ENCODE peak calls at places on chromosomes 1 and 21, in ten cellular contexts. X is uterus, T is HCT116, K is cardiac muscle cell, Z is heart right ventricle, U is neuronal stem cell, W is aorta, V is mammary epithelial cell, B is lung, H is thyroid gland. E is an unnamed sample. For H3K4me1, the result is how much of the 10 kb centered on the place peaks cover.

GRCh38 chr1:178091986-178092745 is 1.7 kb upstream of the RASAL2 start:
- DNase-seq in Z (no peak), V (peak), X (no peak), U (no peak), B (no peak), T (no peak), W (no peak), H (no peak), K (peak), E (no peak)

GRCh38 chr1:57360846-57361407 is 62.9 kb downstream of the DAB1 start:
- DNase-seq in B (no peak), U (no peak), H (no peak), X (no peak), Z (no peak), K (no peak), W (no peak), T (no peak), V (no peak), E (no peak)

GRCh38 chr1:44405041-44405803 is at the start of gene RNF220:
- DNase-seq in V (peak), W (no peak), Z (peak), X (no peak), K (peak), T (peak), B (peak), U (peak), H (peak), E (no peak)

GRCh38 chr1:17405898-17406759 is 33.3 kb downstream of the RCC2 start:
- DNase-seq in K (peak), B (peak), V (peak), H (peak), X (peak), U (peak), W (peak), Z (peak), T (peak), E (no peak)

GRCh38 chr1:184418955-184419733 is 32.3 kb downstream of the C1orf21 start:
- DNase-seq in K (no peak), X (no peak), V (peak), Z (no peak), B (no peak), U (no peak), H (no peak), T (no peak), W (no peak), E (no peak)

GRCh38 chr21:33041981-33042380 is 16.2 kb downstream of the OLIG2 start:
- DNase-seq in H (no peak), V (no peak), X (no peak), T (no peak), U (no peak), W (no peak), K (no peak), B (no peak), Z (no peak), E (no peak)

GRCh38 chr1:151728151-151728711 is 6.9 kb downstream of the RIIAD1 start:
- DNase-seq in U (no peak), B (no peak), V (no peak), H (no peak), K (peak), Z (no peak), W (no peak), X (peak), T (no peak), E (no peak)

GRCh38 chr1:172723251-172723650 is 64.3 kb downstream of the FASLG start:
- DNase-seq in X (no peak), U (no peak), Z (no peak), V (no peak), W (no peak), B (no peak), T (no peak), H (no peak), K (peak), E (no peak)

GRCh38 chr1:179217943-179218507 is 11.5 kb downstream of the ABL2 start:
- DNase-seq in X (no peak), U (no peak), B (no peak), V (no peak), Z (no peak), K (peak), H (no peak), T (no peak), W (no peak), E (no peak)

GRCh38 chr21:31566061-31566460 is 93.4 kb upstream of the SOD1 start:
- DNase-seq in V (no peak), W (no peak), X (no peak), Z (no peak), K (peak), B (no peak), H (no peak), T (no peak), U (no peak), E (no peak)

GRCh38 chr21:45433301-45433700 is 28.3 kb downstream of the COL18A1 start:
- DNase-seq in U (no peak), T (no peak), K (no peak), H (peak), B (no peak), W (no peak), V (no peak), Z (no peak), X (no peak), E (no peak)

GRCh38 chr1:181189691-181190361 is 101.3 kb downstream of the IER5 start:
- DNase-seq in K (peak), H (peak), Z (peak), U (peak), B (peak), V (peak), W (peak), T (peak), X (peak), E (no peak)

GRCh38 chr1:174626031-174627020 is 178.6 kb downstream of the GPR52 start:
- DNase-seq in H (no peak), Z (no peak), V (peak), X (no peak), U (no peak), K (no peak), B (no peak), T (peak), W (no peak), E (no peak)

GRCh38 chr1:94425821-94426484 is 7.8 kb downstream of the ABCD3 start:
- DNase-seq in T (no peak), W (no peak), U (no peak), Z (no peak), H (no peak), V (no peak), K (no peak), X (no peak), B (no peak), E (no peak)

GRCh38 chr21:32403201-32403701 is 9.3 kb upstream of the EVA1C start:
- DNase-seq in T (no peak), V (peak), U (peak), K (peak), W (peak), H (peak), Z (peak), X (peak), B (peak), E (no peak)

GRCh38 chr1:150764617-150765090 is 924 bp downstream of the CTSS start:
- DNase-seq in Z (no peak), B (no peak), U (no peak), W (no peak), V (peak), X (no peak), H (no peak), K (peak), T (no peak), E (no peak)

GRCh38 chr1:65694933-65695332 is 97.8 kb upstream of the PDE4B start:
- DNase-seq in W (no peak), T (no peak), Z (no peak), V (no peak), K (no peak), H (no peak), U (no peak), B (no peak), X (no peak), E (no peak)

GRCh38 chr1:215321802-215322201 is 239.3 kb downstream of the KCNK2 start:
- DNase-seq in Z (no peak), X (no peak), K (no peak), V (peak), U (no peak), H (no peak), W (no peak), B (no peak), T (no peak), E (no peak)
- H3K4me1 ChIP-seq in Z (under half), X (under half), K (under half), V (under half), U (under half), H (under half), W (under half), B (under half), T (under half), E (under half)

DNA sequence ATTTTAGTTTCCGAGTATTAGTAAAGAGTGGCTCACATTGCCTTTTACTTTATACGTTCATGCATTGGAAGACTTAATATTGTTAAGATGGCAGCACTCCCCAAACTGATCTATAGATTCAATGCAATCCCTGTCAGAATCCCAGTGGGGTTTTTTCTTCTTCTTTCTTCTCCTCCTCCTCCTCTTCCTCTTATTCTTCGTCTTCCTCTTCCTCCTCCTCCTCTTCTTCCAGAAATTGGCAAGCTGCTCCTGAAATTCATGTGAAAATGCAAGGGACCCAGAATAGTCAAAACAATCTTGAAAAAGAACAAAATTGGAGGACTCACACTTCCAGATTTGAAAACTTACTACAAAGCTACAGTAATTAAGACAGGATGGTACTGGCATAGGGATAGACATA is 23.2 kb upstream of the MACF1 start:
- DNase-seq in U (no peak), T (no peak), K (no peak), H (no peak), B (no peak), X (no peak), V (no peak), Z (no peak), W (no peak), E (no peak)
- H3K4me1 ChIP-seq in U (under half), T (half or more), K (under half), H (half or more), B (under half), X (under half), V (half or more), Z (under half), W (under half), E (under half)

GRCh38 chr1:33610864-33611455 is 138.5 kb downstream of the ZSCAN20 start:
- DNase-seq in H (no peak), V (no peak), T (no peak), Z (no peak), U (no peak), B (peak), K (no peak), X (no peak), W (no peak), E (no peak)
- H3K4me1 ChIP-seq in H (under half), V (under half), T (under half), Z (under half), U (under half), B (under half), K (under half), X (under half), W (under half), E (under half)

GRCh38 chr1:118949317-118949716 is 38.8 kb downstream of the TBX15 start:
- DNase-seq in H (no peak), U (no peak), T (no peak), K (peak), V (no peak), X (no peak), B (no peak), Z (no peak), W (no peak), E (peak)

GRCh38 chr1:118947003-118947765 is 41.0 kb downstream of the TBX15 start:
- DNase-seq in U (no peak), Z (no peak), H (no peak), B (no peak), W (no peak), X (no peak), K (no peak), T (no peak), V (peak), E (peak)

GRCh38 chr1:118947790-118948189 is 40.4 kb downstream of the TBX15 start:
- DNase-seq in K (peak), Z (no peak), H (no peak), X (no peak), U (no peak), V (peak), T (no peak), W (no peak), B (no peak), E (no peak)

GRCh38 chr1:118948351-118948750 is 39.8 kb downstream of the TBX15 start:
- DNase-seq in T (no peak), X (no peak), B (no peak), V (no peak), H (no peak), K (no peak), W (no peak), Z (no peak), U (no peak), E (no peak)

DNA sequence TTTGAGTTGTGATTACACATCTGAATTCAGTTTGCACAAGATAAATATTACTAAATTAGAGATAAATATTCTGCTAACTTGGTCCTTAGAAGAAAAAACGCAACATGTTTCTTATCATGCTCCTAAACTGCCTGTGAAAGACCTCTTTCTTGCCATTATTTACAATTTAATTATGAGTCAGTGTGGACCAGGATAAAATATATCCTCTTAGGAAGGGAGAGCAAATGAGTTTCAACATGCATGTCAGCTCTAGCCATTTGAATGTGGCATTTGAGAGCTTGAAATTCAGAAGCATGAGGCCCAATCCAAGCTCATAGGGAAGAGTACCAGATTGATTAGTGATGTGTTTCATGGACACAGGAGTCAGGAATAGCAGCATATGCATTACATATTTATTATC is 39.3 kb downstream of the TBX15 start:
- DNase-seq in K (no peak), Z (no peak), H (no peak), T (no peak), V (no peak), W (no peak), X (no peak), U (no peak), B (no peak), E (no peak)
- H3K4me1 ChIP-seq in K (under half), Z (under half), H (under half), T (under half), V (under half), W (under half), X (under half), U (under half), B (under half), E (half or more)

GRCh38 chr1:2570261-2570794 is 14.2 kb downstream of the TNFRSF14 start:
- DNase-seq in T (no peak), Z (no peak), X (no peak), B (no peak), U (no peak), V (no peak), W (no peak), H (no peak), K (no peak), E (no peak)

GRCh38 chr1:2574350-2574749 is 12.2 kb upstream of the PRXL2B start:
- DNase-seq in Z (no peak), V (no peak), H (no peak), X (no peak), K (no peak), U (no peak), T (no peak), W (no peak), B (no peak), E (no peak)

GRCh38 chr1:2573250-2573649 is 13.3 kb upstream of the PRXL2B start:
- DNase-seq in K (no peak), X (no peak), V (no peak), U (no peak), Z (no peak), T (no peak), H (no peak), W (no peak), B (no peak), E (no peak)

GRCh38 chr1:2569060-2569459 is 12.9 kb downstream of the TNFRSF14 start:
- DNase-seq in K (no peak), Z (no peak), H (peak), X (no peak), V (no peak), U (no peak), T (no peak), B (no peak), W (no peak), E (no peak)

GRCh38 chr1:2571348-2571747 is 15.2 kb downstream of the TNFRSF14 start:
- DNase-seq in U (no peak), H (no peak), K (no peak), V (no peak), B (no peak), W (no peak), T (no peak), X (no peak), Z (no peak), E (no peak)
- H3K4me1 ChIP-seq in U (under half), H (under half), K (under half), V (under half), B (under half), W (under half), T (under half), X (under half), Z (under half), E (under half)

GRCh38 chr1:46278807-46279206 is 24.6 kb downstream of the LRRC41 start:
- DNase-seq in W (no peak), B (no peak), X (peak), T (no peak), V (peak), U (no peak), K (no peak), H (peak), Z (no peak), E (no peak)

GRCh38 chr1:46277658-46278373 is 25.6 kb downstream of the LRRC41 start:
- DNase-seq in K (no peak), V (no peak), Z (no peak), B (no peak), H (peak), U (no peak), W (no peak), T (no peak), X (no peak), E (no peak)

GRCh38 chr1:46281021-46281420 is 22.4 kb downstream of the LRRC41 start:
- DNase-seq in X (no peak), B (no peak), U (no peak), V (no peak), H (no peak), W (no peak), K (no peak), Z (no peak), T (no peak), E (no peak)

GRCh38 chr1:46284597-46285564 is 18.5 kb downstream of the LRRC41 start:
- DNase-seq in U (no peak), B (no peak), H (no peak), K (no peak), Z (no peak), W (no peak), V (no peak), X (no peak), T (no peak), E (no peak)

DNA sequence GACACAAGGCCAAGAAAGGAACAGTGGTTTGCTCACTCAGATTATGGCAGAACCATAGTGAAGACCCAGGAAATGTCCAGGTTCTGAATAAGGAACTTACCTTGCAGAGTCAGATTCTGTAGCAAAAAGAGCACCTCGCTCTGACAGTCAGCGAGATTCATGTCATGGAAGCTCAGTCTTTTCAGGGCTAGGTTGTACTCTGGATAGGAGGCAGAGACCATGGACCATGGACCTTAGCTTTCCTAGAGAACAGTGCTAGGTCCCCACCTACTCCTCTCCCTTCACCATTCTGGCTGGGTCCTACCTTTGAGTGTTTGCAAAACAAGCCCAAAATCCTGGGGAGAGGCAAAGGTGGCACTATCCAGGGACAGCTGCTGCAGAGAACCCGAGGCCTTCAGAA is 23.3 kb downstream of the LRRC41 start:
- DNase-seq in K (no peak), U (no peak), Z (no peak), W (no peak), V (no peak), T (no peak), X (no peak), H (no peak), B (no peak), E (no peak)
- H3K4me1 ChIP-seq in K (under half), U (under half), Z (under half), W (under half), V (under half), T (under half), X (under half), H (under half), B (under half), E (under half)

GRCh38 chr1:20322825-20323612 is 32.3 kb downstream of the VWA5B1 start:
- DNase-seq in B (no peak), K (peak), H (no peak), Z (no peak), U (no peak), X (no peak), V (no peak), T (no peak), W (peak), E (no peak)

GRCh38 chr1:20323613-20323920 is 32.9 kb downstream of the VWA5B1 start:
- DNase-seq in B (no peak), V (no peak), Z (no peak), X (no peak), H (no peak), W (peak), T (no peak), K (no peak), U (no peak), E (no peak)

GRCh38 chr1:20320734-20321133 is 30.1 kb downstream of the VWA5B1 start:
- DNase-seq in Z (no peak), W (no peak), U (no peak), T (no peak), K (no peak), B (no peak), X (no peak), V (no peak), H (no peak), E (no peak)

GRCh38 chr1:20321573-20321972 is 30.9 kb downstream of the VWA5B1 start:
- DNase-seq in Z (no peak), B (peak), U (no peak), H (peak), X (no peak), T (no peak), W (no peak), V (no peak), K (peak), E (no peak)

DNA sequence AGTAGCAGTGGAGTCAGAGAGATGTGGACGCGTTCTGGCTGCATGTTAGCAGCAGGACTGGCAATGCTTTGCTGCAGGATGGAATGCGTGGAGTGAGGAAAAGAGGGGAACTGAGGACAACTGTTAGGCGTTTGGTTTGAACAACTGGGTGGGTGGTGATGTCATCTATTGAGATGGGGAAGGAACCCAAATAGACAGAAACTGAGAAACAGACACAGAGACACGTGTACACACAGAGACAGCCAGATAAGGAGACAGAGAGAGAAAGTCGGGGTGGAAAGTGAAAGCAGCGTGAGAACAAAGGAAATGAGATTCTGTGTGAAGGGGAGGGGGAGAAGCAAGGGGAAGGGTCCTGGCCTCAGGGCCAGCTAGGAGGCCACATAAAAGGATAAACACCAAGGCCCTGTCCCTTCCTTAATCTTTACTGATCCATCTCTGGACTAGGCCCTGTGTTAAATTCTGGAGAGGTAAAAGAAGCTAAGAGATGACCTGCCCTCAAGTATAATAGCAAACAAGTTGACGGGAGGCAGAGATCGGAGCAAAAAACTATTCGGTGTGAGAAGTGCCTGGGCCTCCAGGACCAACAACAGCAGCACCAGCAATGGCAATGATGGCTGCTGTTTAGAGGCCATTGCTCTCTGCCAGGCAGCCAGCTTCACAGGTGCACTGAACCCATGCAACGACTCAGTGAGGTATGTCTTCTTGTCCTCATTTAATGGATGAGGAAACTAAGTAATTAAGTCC is 31.6 kb downstream of the VWA5B1 start:
- DNase-seq in T (no peak), W (no peak), X (no peak), Z (no peak), B (no peak), H (no peak), V (no peak), K (peak), U (no peak), E (no peak)
- H3K4me1 ChIP-seq in T (under half), W (under half), X (under half), Z (under half), B (under half), H (under half), V (under half), K (under half), U (under half), E (under half)

GRCh38 chr1:33021567-33022431 is 14.9 kb downstream of the AK2 start:
- DNase-seq in V (no peak), T (no peak), H (no peak), W (no peak), B (no peak), Z (no peak), K (no peak), U (no peak), X (no peak), E (no peak)

GRCh38 chr1:33022650-33023200 is 14.0 kb downstream of the AK2 start:
- DNase-seq in Z (no peak), H (no peak), B (no peak), W (no peak), T (no peak), V (no peak), K (no peak), U (no peak), X (no peak), E (no peak)

GRCh38 chr1:33029209-33029608 is 7.5 kb downstream of the AK2 start:
- DNase-seq in U (no peak), T (no peak), W (no peak), B (no peak), H (peak), V (no peak), K (no peak), X (no peak), Z (no peak), E (no peak)

GRCh38 chr1:33025180-33025569 is 11.5 kb downstream of the AK2 start:
- DNase-seq in X (no peak), K (no peak), U (no peak), Z (no peak), H (no peak), T (no peak), W (no peak), B (no peak), V (peak), E (no peak)

GRCh38 chr1:33025761-33026160 is 10.9 kb downstream of the AK2 start:
- DNase-seq in T (no peak), X (no peak), B (no peak), V (no peak), H (no peak), U (no peak), Z (no peak), W (no peak), K (no peak), E (no peak)
- H3K4me1 ChIP-seq in T (under half), X (under half), B (under half), V (under half), H (half or more), U (under half), Z (under half), W (under half), K (under half), E (half or more)

E was measured in gastrocnemius medialis.